ENCODE peak calls at places on chromosomes 12 and 14, in six cellular contexts. F is ACHN, I is upper lobe of left lung, O is astrocyte of the hippocampus, H is NCI-H446, L is left lobe of liver. Y is an unnamed sample.

GRCh38 chr12:63419119-63419518 is 249.2 kb downstream of the DPY19L2 start:
- DNase-seq in O (no peak), H (no peak), I (no peak), F (no peak), L (no peak), Y (no peak)

GRCh38 chr12:7907009-7907408 is 29.0 kb downstream of the SLC2A3 start:
- DNase-seq in I (no peak), O (peak), F (peak), L (peak), H (no peak), Y (no peak)

GRCh38 chr14:93184391-93185332 is at the start of the genes LYSET and MOAP1:
- DNase-seq in L (peak), I (peak), H (peak), O (peak), F (peak), Y (peak)

GRCh38 chr14:95061317-95062093 is 95.8 kb downstream of the DICER1 start:
- DNase-seq in H (no peak), O (peak), I (no peak), L (no peak), F (no peak), Y (no peak)

GRCh38 chr12:132168311-132169031 is 24.2 kb downstream of the NOC4L start:
- DNase-seq in F (no peak), H (no peak), L (no peak), O (no peak), I (no peak), Y (no peak)

GRCh38 chr12:117533687-117534086 is 172.3 kb upstream of the NOS1 start:
- DNase-seq in O (no peak), F (no peak), L (no peak), H (no peak), I (peak), Y (no peak)

GRCh38 chr12:1791104-1791927 is 29.0 kb upstream of the LRTM2 start:
- DNase-seq in I (peak), L (peak), F (peak), H (peak), O (peak), Y (peak)

GRCh38 chr14:104185916-104186495 is 47.6 kb downstream of the KIF26A start:
- DNase-seq in O (no peak), F (no peak), H (no peak), I (no peak), L (no peak), Y (no peak)

GRCh38 chr14:102849522-102850379 is 72.5 kb downstream of the TRAF3 start:
- DNase-seq in L (peak), I (no peak), F (peak), O (peak), H (peak), Y (peak)

GRCh38 chr14:71070169-71070568 is 162.9 kb downstream of the PCNX1 start:
- DNase-seq in I (no peak), H (no peak), L (no peak), O (no peak), F (no peak), Y (no peak)

GRCh38 chr14:70622111-70622712 is 19.5 kb upstream of the TTC9 start:
- DNase-seq in F (peak), I (peak), H (peak), O (peak), L (peak), Y (peak)

GRCh38 chr12:82650627-82651337 is 35.9 kb upstream of the TMTC2 start:
- DNase-seq in L (no peak), O (peak), I (peak), F (peak), H (no peak), Y (peak)

GRCh38 chr14:97771340-97772045 is 974.3 kb downstream of the VRK1 start:
- DNase-seq in O (peak), L (no peak), H (no peak), I (no peak), F (no peak), Y (no peak)

GRCh38 chr12:93223440-93224426 is 154.0 kb upstream of the NUDT4 start:
- DNase-seq in I (no peak), F (no peak), O (peak), H (peak), L (no peak), Y (no peak)

GRCh38 chr14:70555890-70556289 is 21.1 kb upstream of the ADAM20 start:
- DNase-seq in O (peak), F (no peak), I (peak), L (no peak), H (no peak), Y (no peak)